ENCODE peak calls at places on chromosomes 12 and 14, in four cellular contexts. One of them, this sample, is unnamed.

GRCh38 chr12:93793007-93793406 is 115.8 kb downstream of the CRADD start:
- DNase-seq in AG08396: no peak
- DNase-seq in neuronal stem cell: no peak
- DNase-seq in sciatic nerve: no peak
- DNase-seq in this sample: no peak

GRCh38 chr12:48765753-48766162 is 23.1 kb downstream of the ADCY6 start:
- DNase-seq in sciatic nerve: no peak
- DNase-seq in AG08396: no peak
- DNase-seq in neuronal stem cell: no peak
- DNase-seq in this sample: no peak

GRCh38 chr14:92690171-92691011 is 58.0 kb downstream of the LGMN start:
- DNase-seq in neuronal stem cell: no peak
- DNase-seq in sciatic nerve: peak
- DNase-seq in AG08396: peak
- DNase-seq in this sample: no peak

GRCh38 chr14:92967346-92967926 is 44.5 kb downstream of the CHGA start:
- DNase-seq in sciatic nerve: no peak
- DNase-seq in neuronal stem cell: no peak
- DNase-seq in AG08396: no peak
- DNase-seq in this sample: no peak

GRCh38 chr12:46450279-46450748 is 77.7 kb upstream of the SLC38A2 start:
- DNase-seq in AG08396: no peak
- DNase-seq in neuronal stem cell: no peak
- DNase-seq in sciatic nerve: peak
- DNase-seq in this sample: no peak

GRCh38 chr12:117671734-117672133 is 297.1 kb downstream of the KSR2 start:
- DNase-seq in AG08396: peak
- DNase-seq in sciatic nerve: no peak
- DNase-seq in neuronal stem cell: peak
- DNase-seq in this sample: no peak

GRCh38 chr14:87873741-87874140 is 119.2 kb downstream of the GALC start:
- DNase-seq in sciatic nerve: no peak
- DNase-seq in AG08396: no peak
- DNase-seq in neuronal stem cell: no peak
- DNase-seq in this sample: no peak

GRCh38 chr12:28550757-28551381 is 360.6 kb downstream of the CCDC91 start:
- DNase-seq in neuronal stem cell: no peak
- DNase-seq in AG08396: peak
- DNase-seq in sciatic nerve: no peak
- DNase-seq in this sample: no peak

GRCh38 chr12:76804435-76804976 is 40.6 kb downstream of the ZDHHC17 start:
- DNase-seq in AG08396: no peak
- DNase-seq in sciatic nerve: no peak
- DNase-seq in neuronal stem cell: no peak
- DNase-seq in this sample: no peak

GRCh38 chr12:90938451-90938850 is 16.5 kb downstream of the CCER1 start:
- DNase-seq in neuronal stem cell: no peak
- DNase-seq in sciatic nerve: no peak
- DNase-seq in AG08396: peak
- DNase-seq in this sample: no peak

GRCh38 chr12:1760566-1761382 is 59.6 kb upstream of the LRTM2 start:
- DNase-seq in sciatic nerve: no peak
- DNase-seq in neuronal stem cell: no peak
- DNase-seq in AG08396: no peak
- DNase-seq in this sample: no peak

GRCh38 chr12:26523708-26524150 is 309.3 kb downstream of the ITPR2 start:
- DNase-seq in neuronal stem cell: no peak
- DNase-seq in AG08396: peak
- DNase-seq in sciatic nerve: peak
- DNase-seq in this sample: peak

GRCh38 chr14:37246427-37246829 is 48.7 kb downstream of the MIPOL1 start:
- DNase-seq in sciatic nerve: no peak
- DNase-seq in AG08396: peak
- DNase-seq in neuronal stem cell: peak
- DNase-seq in this sample: peak

GRCh38 chr12:1205512-1206060 is 214.6 kb downstream of the ERC1 start:
- DNase-seq in sciatic nerve: no peak
- DNase-seq in neuronal stem cell: no peak
- DNase-seq in AG08396: no peak
- DNase-seq in this sample: no peak

GRCh38 chr14:70642313-70643235 is 858 bp downstream of the TTC9 start:
- DNase-seq in neuronal stem cell: no peak
- DNase-seq in AG08396: no peak
- DNase-seq in sciatic nerve: no peak
- DNase-seq in this sample: peak

GRCh38 chr14:50741571-50741970 is 73.5 kb upstream of the SAV1 start:
- DNase-seq in sciatic nerve: no peak
- DNase-seq in AG08396: no peak
- DNase-seq in neuronal stem cell: no peak
- DNase-seq in this sample: no peak

GRCh38 chr12:111409403-111410228 is 3.9 kb downstream of the SH2B3 start:
- DNase-seq in neuronal stem cell: no peak
- DNase-seq in sciatic nerve: no peak
- DNase-seq in AG08396: no peak
- DNase-seq in this sample: no peak

GRCh38 chr14:41604793-41605534 is 1.7 kb upstream of the LRFN5 start:
- DNase-seq in neuronal stem cell: peak
- DNase-seq in sciatic nerve: peak
- DNase-seq in AG08396: peak
- DNase-seq in this sample: peak

GRCh38 chr12:131430158-131430772 is 280.6 kb upstream of the SFSWAP start:
- DNase-seq in sciatic nerve: no peak
- DNase-seq in neuronal stem cell: no peak
- DNase-seq in AG08396: no peak
- DNase-seq in this sample: no peak

GRCh38 chr12:129659927-129660326 is 243.9 kb downstream of the TMEM132D start:
- DNase-seq in neuronal stem cell: no peak
- DNase-seq in AG08396: no peak
- DNase-seq in sciatic nerve: no peak
- DNase-seq in this sample: no peak

GRCh38 chr12:57845478-57846284 is 848 bp downstream of the CTDSP2 start:
- DNase-seq in AG08396: peak
- DNase-seq in sciatic nerve: peak
- DNase-seq in neuronal stem cell: no peak
- DNase-seq in this sample: peak

GRCh38 chr14:37985826-37986470 is 221.8 kb upstream of the SSTR1 start:
- DNase-seq in sciatic nerve: no peak
- DNase-seq in AG08396: peak
- DNase-seq in neuronal stem cell: peak
- DNase-seq in this sample: peak

GRCh38 chr14:103547941-103548462 is 14.5 kb downstream of the BAG5 start:
- DNase-seq in sciatic nerve: no peak
- DNase-seq in AG08396: no peak
- DNase-seq in neuronal stem cell: no peak
- DNase-seq in this sample: no peak

GRCh38 chr14:31229638-31230229 is 22.1 kb upstream of the HECTD1 start:
- DNase-seq in AG08396: peak
- DNase-seq in sciatic nerve: peak
- DNase-seq in neuronal stem cell: peak
- DNase-seq in this sample: no peak

GRCh38 chr12:116882742-116883141 is 1.5 kb upstream of the HRK start:
- DNase-seq in AG08396: peak
- DNase-seq in sciatic nerve: no peak
- DNase-seq in neuronal stem cell: no peak
- DNase-seq in this sample: peak

GRCh38 chr12:92739099-92739498 is 36.3 kb downstream of the PLEKHG7 start:
- DNase-seq in neuronal stem cell: no peak
- DNase-seq in sciatic nerve: no peak
- DNase-seq in AG08396: no peak
- DNase-seq in this sample: no peak

GRCh38 chr12:121513464-121514183 is 67.2 kb downstream of the KDM2B start:
- DNase-seq in AG08396: no peak
- DNase-seq in neuronal stem cell: no peak
- DNase-seq in sciatic nerve: no peak
- DNase-seq in this sample: peak

This sample was measured in cerebellar cortex.